ENCODE peak calls at places on chromosomes 2 and 18, in six cellular contexts. A is IMR-90, M is H9, E is neuronal stem cell, J is trophoblast cell, B is H1. Y is an unnamed sample.

GRCh38 chr2:168517801-168518200 is 61.7 kb downstream of the CERS6 start:
- DNase-seq in A (no peak), M (no peak), E (no peak), J (no peak), B (no peak), Y (no peak)

GRCh38 chr2:174555998-174556397 is 41.6 kb downstream of the WIPF1 start:
- DNase-seq in A (no peak), M (no peak), E (no peak), J (no peak), B (no peak), Y (no peak)

GRCh38 chr2:126586321-126586720 is 69.6 kb upstream of the GYPC start:
- DNase-seq in A (no peak), M (no peak), E (no peak), J (no peak), B (no peak), Y (no peak)

GRCh38 chr2:70124983-70125480 is 37.8 kb downstream of the PCBP1 start:
- DNase-seq in A (peak), M (peak), E (no peak), J (peak), B (no peak), Y (peak)

GRCh38 chr2:223973606-223974005 is 16.3 kb downstream of the MRPL44 start:
- DNase-seq in A (no peak), M (no peak), E (no peak), J (no peak), B (no peak), Y (no peak)

GRCh38 chr18:55470826-55471225 is 117.2 kb downstream of the TCF4 start:
- DNase-seq in A (no peak), M (no peak), E (no peak), J (no peak), B (no peak), Y (no peak)

GRCh38 chr2:105395691-105396090 is 3.2 kb downstream of the FHL2 start:
- DNase-seq in A (no peak), M (no peak), E (no peak), J (no peak), B (no peak), Y (peak)

GRCh38 chr2:39919511-39920317 is 140.7 kb upstream of the THUMPD2 start:
- DNase-seq in A (no peak), M (no peak), E (no peak), J (no peak), B (no peak), Y (no peak)

GRCh38 chr18:9724797-9725196 is 16.7 kb downstream of the RAB31 start:
- DNase-seq in A (no peak), M (no peak), E (no peak), J (no peak), B (no peak), Y (no peak)

GRCh38 chr2:14634885-14635871 is 2.7 kb downstream of the LRATD1 start:
- DNase-seq in A (peak), M (peak), E (peak), J (peak), B (no peak), Y (peak)

GRCh38 chr18:74945774-74946545 is 263.0 kb downstream of the PTGR3 start:
- DNase-seq in A (peak), M (no peak), E (no peak), J (no peak), B (no peak), Y (no peak)

GRCh38 chr2:216144857-216145256 is 35.7 kb downstream of the XRCC5 start:
- DNase-seq in A (no peak), M (no peak), E (no peak), J (no peak), B (no peak), Y (no peak)

GRCh38 chr2:199956062-199956380 is 639 bp downstream of the MAIP1 start:
- DNase-seq in A (no peak), M (no peak), E (no peak), J (no peak), B (no peak), Y (no peak)

GRCh38 chr2:233241803-233242202 is 9.7 kb upstream of the ATG16L1 start:
- DNase-seq in A (no peak), M (no peak), E (no peak), J (no peak), B (no peak), Y (no peak)

GRCh38 chr2:3986530-3987258 is 283.3 kb downstream of the DCDC2C start:
- DNase-seq in A (no peak), M (no peak), E (no peak), J (no peak), B (no peak), Y (no peak)

GRCh38 chr2:147149589-147150245 is 695.1 kb upstream of the ACVR2A start:
- DNase-seq in A (no peak), M (no peak), E (no peak), J (peak), B (no peak), Y (no peak)

GRCh38 chr2:41826921-41827320 is 220.9 kb upstream of the PKDCC start:
- DNase-seq in A (no peak), M (no peak), E (no peak), J (peak), B (no peak), Y (no peak)

GRCh38 chr2:214587442-214587841 is 176.6 kb downstream of the VWC2L start:
- DNase-seq in A (no peak), M (peak), E (no peak), J (peak), B (peak), Y (no peak)

GRCh38 chr2:240593703-240594451 is 7.3 kb downstream of the CAPN10 start:
- DNase-seq in A (no peak), M (no peak), E (no peak), J (no peak), B (no peak), Y (no peak)

GRCh38 chr2:58967736-58968135 is 726.6 kb upstream of the FANCL start:
- DNase-seq in A (no peak), M (no peak), E (no peak), J (no peak), B (no peak), Y (no peak)

GRCh38 chr2:48707466-48707865 is 48.1 kb downstream of the LHCGR start:
- DNase-seq in A (peak), M (no peak), E (no peak), J (no peak), B (no peak), Y (no peak)

DNA sequence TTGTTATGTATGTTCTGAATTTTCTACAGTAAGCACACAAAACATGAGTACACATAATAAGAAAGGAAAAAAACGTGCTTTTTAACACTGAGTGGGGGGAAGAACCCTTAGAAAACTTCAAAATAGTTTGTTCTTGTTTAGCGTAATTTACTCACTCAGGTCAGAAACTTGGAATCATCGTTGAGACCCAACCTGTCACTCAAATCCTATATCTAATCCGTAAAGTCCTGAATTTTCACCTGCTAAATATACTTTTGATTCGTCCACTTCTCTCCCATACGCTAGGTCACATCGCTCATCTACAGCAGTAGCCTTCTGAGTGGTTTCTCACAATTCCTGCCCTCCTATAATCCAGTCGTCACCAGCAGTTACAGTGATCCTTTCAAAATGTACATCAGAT is 767 bp downstream of the TPRKB start:
- DNase-seq in A (no peak), M (no peak), E (no peak), J (no peak), B (no peak), Y (no peak)
- H2BK120ac ChIP-seq in A (no peak), M (no peak), E (no peak), J (no peak), B (no peak), Y (no peak)

GRCh38 chr2:136510244-136510643 is 255.1 kb upstream of the THSD7B start:
- DNase-seq in A (no peak), M (peak), E (peak), J (no peak), B (peak), Y (no peak)
- H3K14ac ChIP-seq in A (no peak), M (no peak), E (no peak), J (no peak), B (no peak), Y (no peak)

GRCh38 chr2:44789446-44789845 is 152.1 kb upstream of the SIX3 start:
- DNase-seq in A (no peak), M (no peak), E (no peak), J (no peak), B (no peak), Y (no peak)

GRCh38 chr2:44785433-44785832 is 156.1 kb upstream of the SIX3 start:
- DNase-seq in A (no peak), M (no peak), E (no peak), J (no peak), B (no peak), Y (no peak)

GRCh38 chr2:44786045-44786817 is 155.3 kb upstream of the SIX3 start:
- DNase-seq in A (no peak), M (no peak), E (no peak), J (peak), B (no peak), Y (no peak)

GRCh38 chr2:44786818-44787214 is 154.7 kb upstream of the SIX3 start:
- DNase-seq in A (no peak), M (no peak), E (no peak), J (no peak), B (no peak), Y (no peak)

GRCh38 chr2:44787663-44788062 is 153.8 kb upstream of the SIX3 start:
- DNase-seq in A (no peak), M (no peak), E (no peak), J (no peak), B (no peak), Y (no peak)
- H4K91ac ChIP-seq in A (no peak), M (no peak), E (no peak), J (no peak), B (peak), Y (no peak)

DNA sequence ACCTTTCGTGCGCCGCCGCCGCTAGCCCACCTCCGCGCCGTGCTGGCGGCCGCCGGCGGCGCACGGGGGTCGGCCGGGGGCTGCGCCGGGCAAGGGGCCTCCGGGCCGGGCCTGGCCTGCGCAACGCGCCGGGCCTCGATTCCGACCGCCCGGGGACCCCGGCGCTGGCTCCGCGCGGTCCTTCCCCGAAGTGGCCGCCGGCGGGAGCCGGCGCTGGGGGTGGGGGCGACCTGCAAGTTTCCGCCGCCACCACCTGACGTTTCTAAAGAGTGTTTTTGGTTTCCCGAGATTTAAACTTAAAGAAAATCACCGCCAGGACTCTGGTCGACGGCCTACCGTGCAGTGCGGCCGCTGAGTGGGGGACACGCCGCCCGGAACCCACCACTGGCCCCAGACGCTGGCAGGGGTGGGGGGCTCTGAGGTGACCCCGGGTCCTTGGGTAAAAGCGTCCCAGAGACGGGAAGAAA is 3.8 kb upstream of the GATA6 start:
- DNase-seq in A (no peak), M (no peak), E (no peak), J (no peak), B (no peak), Y (no peak)
- H2BK120ac ChIP-seq in A (no peak), M (no peak), E (no peak), J (no peak), B (no peak), Y (no peak)

DNA sequence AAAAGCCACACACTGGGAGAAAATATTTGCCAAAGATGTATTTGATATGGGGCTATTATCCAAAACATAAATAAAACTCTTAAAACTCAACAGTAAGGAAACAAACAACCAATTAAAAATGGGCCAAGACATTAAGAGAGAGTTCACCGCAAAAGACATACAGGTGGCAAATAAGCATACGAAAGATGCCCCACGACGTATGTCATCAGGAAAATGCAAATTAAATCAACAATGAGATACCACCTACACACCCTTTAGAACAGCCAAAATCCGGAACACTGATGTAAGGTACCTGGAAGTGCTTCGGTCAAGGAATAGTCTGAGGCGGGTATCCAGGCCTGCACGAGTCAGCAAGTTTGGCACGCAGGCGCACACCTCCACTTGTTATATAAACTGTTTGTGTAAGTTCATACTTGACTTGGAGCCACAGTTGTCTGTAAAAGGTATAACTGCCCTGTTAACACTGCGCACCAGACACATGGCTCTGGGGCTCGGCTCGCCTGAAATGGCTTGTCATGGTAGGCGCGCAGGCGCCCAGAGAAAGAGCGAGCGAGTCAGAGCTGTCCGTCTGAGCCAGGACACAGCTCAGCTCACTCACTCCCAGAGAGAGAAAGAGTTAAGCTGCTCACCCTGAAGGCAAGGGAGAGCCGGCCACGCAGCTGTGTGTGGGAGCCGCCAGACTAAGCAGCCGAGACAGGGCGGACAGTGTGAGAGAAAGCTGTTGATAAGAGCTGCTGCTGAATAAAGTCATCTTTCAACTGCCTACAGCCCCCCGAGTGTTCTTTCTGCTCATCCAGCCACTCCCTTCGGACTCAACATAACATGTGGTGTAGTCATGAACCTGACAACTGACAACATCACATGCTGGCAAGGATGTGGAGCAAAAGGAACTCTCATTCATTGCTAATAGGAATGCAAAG is 87.3 kb downstream of the HNRNPLL start:
- DNase-seq in A (peak), M (no peak), E (no peak), J (peak), B (no peak), Y (no peak)
- H3K14ac ChIP-seq in A (peak), M (no peak), E (no peak), J (no peak), B (no peak), Y (no peak)

GRCh38 chr2:12070581-12070980 is 324.1 kb downstream of the LPIN1 start:
- DNase-seq in A (peak), M (no peak), E (no peak), J (no peak), B (no peak), Y (no peak)

GRCh38 chr2:12071343-12071742 is 324.9 kb downstream of the LPIN1 start:
- DNase-seq in A (no peak), M (no peak), E (no peak), J (no peak), B (no peak), Y (no peak)

GRCh38 chr2:12066986-12067385 is 320.6 kb downstream of the LPIN1 start:
- DNase-seq in A (no peak), M (no peak), E (no peak), J (no peak), B (no peak), Y (no peak)

GRCh38 chr2:12070153-12070552 is 323.7 kb downstream of the LPIN1 start:
- DNase-seq in A (no peak), M (no peak), E (no peak), J (no peak), B (no peak), Y (no peak)

GRCh38 chr2:12069139-12069538 is 322.7 kb downstream of the LPIN1 start:
- DNase-seq in A (no peak), M (no peak), E (no peak), J (no peak), B (no peak), Y (no peak)
- H4K91ac ChIP-seq in A (no peak), M (no peak), E (no peak), J (no peak), B (no peak), Y (no peak)

GRCh38 chr2:182058056-182058455 is 72.4 kb downstream of the PPP1R1C start:
- DNase-seq in A (no peak), M (no peak), E (no peak), J (no peak), B (no peak), Y (no peak)

GRCh38 chr2:182062329-182062972 is 76.8 kb downstream of the PPP1R1C start:
- DNase-seq in A (no peak), M (no peak), E (no peak), J (no peak), B (no peak), Y (no peak)

GRCh38 chr2:182061739-182062138 is 76.1 kb downstream of the PPP1R1C start:
- DNase-seq in A (no peak), M (no peak), E (no peak), J (no peak), B (no peak), Y (no peak)

GRCh38 chr2:182055993-182056392 is 70.3 kb downstream of the PPP1R1C start:
- DNase-seq in A (no peak), M (no peak), E (no peak), J (no peak), B (no peak), Y (no peak)

DNA sequence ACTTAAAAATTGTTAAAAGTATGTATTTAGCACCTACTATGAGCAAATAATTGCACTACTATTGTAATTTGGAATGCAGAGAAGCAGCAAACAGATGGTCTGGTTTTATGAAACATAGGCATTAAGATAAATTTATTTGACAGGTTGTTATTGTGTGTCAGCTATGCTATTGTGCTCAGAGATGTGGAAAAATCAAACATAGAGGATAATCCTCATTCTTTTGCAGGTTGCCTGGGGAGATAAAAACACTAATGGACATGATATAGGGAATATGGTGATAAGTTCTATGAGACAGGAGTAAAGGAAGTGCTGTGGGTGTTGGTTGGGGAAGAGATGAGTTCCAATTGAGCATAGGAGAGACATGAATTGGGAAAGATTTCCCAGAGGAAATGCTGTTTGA is 71.3 kb downstream of the PPP1R1C start:
- DNase-seq in A (no peak), M (no peak), E (no peak), J (no peak), B (no peak), Y (no peak)
- H2BK120ac ChIP-seq in A (no peak), M (no peak), E (no peak), J (no peak), B (no peak), Y (no peak)